ENCODE peak calls at places on chromosomes 7 and 10, in nine cellular contexts. E is astrocyte of the cerebellum, P is fibroblast of lung, A is PC-3, Z is epithelial cell of esophagus, Y is GM23338, N is foreskin fibroblast, S is bronchial epithelial cell, O is IMR-90. K is an unnamed sample.

GRCh38 chr10:70055550-70055949 is 2.9 kb downstream of the MACROH2A2 start:
- DNase-seq in Z (peak), N (peak), A (peak), E (no peak), P (no peak), S (peak), Y (no peak), O (peak), K (no peak)

GRCh38 chr10:34869128-34869836 is 54.2 kb upstream of the PARD3 start:
- DNase-seq in S (no peak), P (no peak), E (no peak), A (no peak), N (no peak), O (no peak), Y (no peak), Z (no peak), K (no peak)

GRCh38 chr10:32377458-32378370 is 30.8 kb upstream of the EPC1 start:
- DNase-seq in S (peak), P (peak), A (peak), Z (peak), Y (no peak), O (peak), N (peak), E (peak), K (peak)

GRCh38 chr10:3808689-3809199 is 23.7 kb upstream of the KLF6 start:
- DNase-seq in S (no peak), N (no peak), A (no peak), Y (no peak), P (no peak), O (no peak), E (no peak), Z (no peak), K (no peak)

GRCh38 chr7:80883188-80884025 is 35.4 kb downstream of the SEMA3C start:
- DNase-seq in A (peak), S (peak), P (peak), N (peak), E (peak), Z (peak), O (peak), Y (no peak), K (peak)

GRCh38 chr7:27759491-27759890 is 19.5 kb downstream of the TAX1BP1 start:
- DNase-seq in A (peak), S (no peak), Z (no peak), E (no peak), Y (no peak), N (no peak), O (peak), P (no peak), K (no peak)

GRCh38 chr10:586716-587115 is 102.8 kb downstream of the DIP2C start:
- DNase-seq in N (no peak), E (no peak), Z (no peak), P (no peak), O (no peak), S (no peak), A (no peak), Y (no peak), K (no peak)

GRCh38 chr10:27285093-27285492 is 44.5 kb upstream of the ACBD5 start:
- DNase-seq in A (peak), N (peak), Y (peak), Z (peak), O (peak), S (peak), P (peak), E (no peak), K (peak)

GRCh38 chr7:132317856-132318255 is 258.4 kb downstream of the PLXNA4 start:
- DNase-seq in A (no peak), P (no peak), E (no peak), S (no peak), O (no peak), Z (no peak), N (no peak), Y (no peak), K (no peak)

GRCh38 chr7:137635874-137636273 is 210.9 kb downstream of the DGKI start:
- DNase-seq in Z (no peak), S (no peak), N (no peak), P (no peak), O (no peak), Y (no peak), A (no peak), E (no peak), K (no peak)

GRCh38 chr7:95398155-95398940 is 2.2 kb upstream of the PON3 start:
- DNase-seq in E (no peak), Z (no peak), A (no peak), P (no peak), Y (no peak), O (no peak), N (no peak), S (no peak), K (no peak)

GRCh38 chr7:84484502-84485079 is 290.0 kb upstream of the SEMA3A start:
- DNase-seq in Y (no peak), Z (peak), N (peak), E (no peak), P (no peak), O (peak), S (peak), A (peak), K (no peak)

GRCh38 chr10:129136866-129137415 is 330.1 kb upstream of the MGMT start:
- DNase-seq in Y (no peak), P (no peak), Z (no peak), O (no peak), E (no peak), S (no peak), N (no peak), A (no peak), K (no peak)

GRCh38 chr10:5283305-5284158 is 81.2 kb upstream of the UCN3 start:
- DNase-seq in O (peak), Z (peak), Y (peak), S (peak), P (peak), A (peak), N (peak), E (peak), K (peak)

GRCh38 chr7:29193316-29194205 is 1.0 kb upstream of the CHN2 start:
- DNase-seq in Y (peak), Z (no peak), A (no peak), O (no peak), E (no peak), S (no peak), N (peak), P (no peak), K (no peak)

GRCh38 chr7:73901823-73902597 is 41.1 kb downstream of the TMEM270 start:
- DNase-seq in A (no peak), O (no peak), Z (no peak), P (no peak), E (no peak), Y (peak), N (no peak), S (no peak), K (no peak)

GRCh38 chr7:90708841-90709317 is 112.8 kb downstream of the CDK14 start:
- DNase-seq in S (no peak), Z (peak), O (no peak), E (no peak), Y (peak), A (peak), P (no peak), N (peak), K (no peak)

GRCh38 chr7:130369110-130369711 is 11.1 kb upstream of the CPA1 start:
- DNase-seq in S (peak), Z (peak), E (no peak), Y (no peak), P (peak), O (peak), A (no peak), N (peak), K (no peak)

GRCh38 chr7:116683786-116684185 is 11.8 kb downstream of the MET start:
- DNase-seq in Z (no peak), O (no peak), A (no peak), P (no peak), S (no peak), Y (no peak), E (no peak), N (no peak), K (no peak)

DNA sequence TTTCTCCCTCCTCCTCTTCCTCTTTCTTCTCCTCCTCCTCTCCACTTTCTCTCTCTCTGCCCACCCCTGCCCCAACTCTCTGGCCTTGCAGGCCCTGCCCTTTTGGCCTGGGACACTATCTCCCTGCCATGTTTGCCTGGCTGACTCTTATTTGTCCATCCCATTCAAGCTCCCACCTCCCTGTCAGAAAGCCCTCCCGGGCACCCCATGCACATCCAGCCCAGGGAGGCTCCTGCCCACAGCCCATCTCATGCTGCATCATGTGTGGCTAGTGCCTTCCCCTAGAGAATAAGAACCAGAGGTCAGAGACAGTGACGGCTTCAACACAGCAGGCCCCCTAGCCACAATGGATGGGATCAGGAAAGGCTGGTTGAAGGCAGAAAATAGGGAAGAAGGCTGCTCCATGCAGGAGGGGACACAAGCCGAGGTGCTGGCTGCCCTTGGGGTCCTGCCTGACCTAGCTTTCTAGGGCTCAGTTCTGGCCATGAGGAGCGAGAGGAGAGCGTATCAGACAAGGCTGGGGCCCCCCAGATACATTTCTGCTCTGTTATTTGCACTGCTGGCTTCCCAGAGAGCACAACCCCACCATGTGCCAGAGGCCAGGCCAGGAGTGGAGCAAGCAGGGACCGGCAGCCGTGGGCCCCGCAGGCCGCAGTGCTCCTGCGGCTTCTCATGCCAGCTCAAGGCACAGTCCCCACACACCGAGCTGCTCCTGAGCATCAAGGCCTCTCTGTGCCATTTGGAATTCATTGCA is 161.1 kb upstream of the ZMIZ1 start:
- DNase-seq in Y (no peak), Z (no peak), O (no peak), S (no peak), P (no peak), A (no peak), E (no peak), N (no peak), K (no peak)
- TF ChIP-seq CTCF in Y (no peak), Z (no peak), O (no peak), S (no peak), P (no peak), A (no peak), E (no peak), N (no peak), K (no peak)

DNA sequence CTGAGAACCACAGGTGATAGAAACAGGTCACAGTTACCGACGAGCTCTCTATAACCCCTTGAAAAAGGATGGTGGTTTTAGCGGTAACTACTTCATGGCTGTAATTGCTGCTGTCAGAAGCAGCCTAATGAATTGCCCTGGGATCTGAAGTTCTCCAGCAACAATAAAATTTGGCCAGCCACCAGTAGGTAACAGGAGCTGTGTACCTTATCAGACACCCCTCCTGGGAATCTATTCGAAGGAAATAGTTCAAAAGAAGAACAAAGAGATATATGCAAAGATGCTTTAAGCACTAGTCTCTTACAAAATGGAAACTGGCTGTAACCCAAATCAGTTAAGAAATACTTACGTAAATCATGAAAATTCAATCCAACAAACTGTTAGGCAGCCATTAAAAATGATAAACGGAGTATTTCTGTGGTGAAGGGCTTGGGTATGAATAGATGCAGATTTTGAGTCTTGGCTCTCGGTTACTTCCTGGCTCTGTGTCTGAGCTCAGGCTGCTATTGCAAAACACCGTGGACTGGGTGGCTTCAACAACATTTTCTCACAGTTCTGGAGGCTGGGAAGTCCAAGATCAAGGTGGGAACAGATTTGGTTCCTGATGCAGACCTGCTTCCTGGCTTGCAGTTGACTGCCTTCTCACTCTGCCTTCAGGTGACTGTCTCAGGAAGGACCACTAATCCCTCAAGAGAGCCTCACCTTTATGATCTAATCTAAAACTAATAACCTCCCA is 1.6 kb downstream of the MSRB2 start:
- DNase-seq in Z (peak), O (peak), Y (no peak), E (peak), P (peak), N (peak), A (peak), S (peak), K (peak)
- H3K4me3 ChIP-seq in Z (peak), O (peak), Y (peak), E (peak), P (peak), N (peak), A (peak), S (peak), K (peak)

GRCh38 chr10:120966657-120967045 is 115.5 kb downstream of the WDR11 start:
- DNase-seq in Y (no peak), Z (no peak), P (no peak), N (no peak), E (no peak), S (no peak), O (no peak), A (no peak), K (no peak)

GRCh38 chr10:120972259-120972658 is 121.1 kb downstream of the WDR11 start:
- DNase-seq in P (no peak), O (no peak), A (no peak), S (no peak), N (no peak), E (no peak), Y (no peak), Z (no peak), K (no peak)

GRCh38 chr10:120971671-120972070 is 120.5 kb downstream of the WDR11 start:
- DNase-seq in Z (no peak), A (no peak), Y (no peak), O (no peak), E (no peak), S (no peak), N (no peak), P (no peak), K (no peak)

GRCh38 chr10:120969219-120969645 is 118.1 kb downstream of the WDR11 start:
- DNase-seq in Y (no peak), Z (peak), E (peak), S (peak), P (no peak), A (peak), O (no peak), N (no peak), K (peak)

GRCh38 chr10:120970595-120971529 is 119.7 kb downstream of the WDR11 start:
- DNase-seq in P (no peak), Y (no peak), S (peak), Z (peak), A (no peak), O (no peak), E (no peak), N (no peak), K (no peak)
- TF ChIP-seq CTCF in P (no peak), Y (no peak), S (no peak), Z (no peak), A (no peak), O (no peak), E (no peak), N (no peak), K (no peak)

GRCh38 chr7:113922049-113922448 is 3.2 kb upstream of the PPP1R3A start:
- DNase-seq in E (no peak), A (no peak), O (no peak), P (no peak), N (no peak), Z (no peak), Y (no peak), S (no peak), K (no peak)

GRCh38 chr7:113918946-113919345 is at the start of gene PPP1R3A:
- DNase-seq in P (no peak), A (no peak), Z (no peak), S (no peak), E (no peak), Y (peak), O (peak), N (no peak), K (no peak)

GRCh38 chr7:113921363-113921762 is 2.6 kb upstream of the PPP1R3A start:
- DNase-seq in Y (no peak), O (no peak), E (no peak), A (no peak), P (no peak), S (no peak), Z (peak), N (no peak), K (no peak)

GRCh38 chr7:113915991-113916390 is 2.8 kb downstream of the PPP1R3A start:
- DNase-seq in Y (no peak), N (no peak), Z (no peak), P (no peak), E (peak), O (no peak), A (no peak), S (no peak), K (no peak)

GRCh38 chr7:113917840-113918239 is 969 bp downstream of the PPP1R3A start:
- DNase-seq in E (no peak), Z (no peak), S (no peak), Y (no peak), O (no peak), N (no peak), A (no peak), P (no peak), K (no peak)
- H3K4me3 ChIP-seq in E (no peak), Z (no peak), S (no peak), Y (no peak), O (no peak), N (no peak), A (no peak), P (no peak), K (no peak)